ENCODE peak calls at places on chromosome 12, in seven cellular contexts. K is A673, Q is left lung, U is uterus, L is epithelial cell of esophagus, A is BJ, T is dorsolateral prefrontal cortex. Y is an unnamed sample.

GRCh38 chr12:3896851-3897351 is 23.7 kb upstream of the PARP11 start:
- DNase-seq in Q (no peak), K (no peak), A (no peak), U (no peak), T (no peak), L (peak), Y (peak)

GRCh38 chr12:29088611-29089219 is 60.4 kb upstream of the FAR2 start:
- DNase-seq in K (peak), T (no peak), L (peak), Q (no peak), A (no peak), U (no peak), Y (no peak)

GRCh38 chr12:17097674-17098073 is 491.7 kb upstream of the LMO3 start:
- DNase-seq in Q (peak), A (no peak), L (peak), K (no peak), T (no peak), U (no peak), Y (no peak)

GRCh38 chr12:124422142-124422569 is 127.3 kb downstream of the RFLNA start:
- DNase-seq in L (peak), A (no peak), K (no peak), U (peak), Q (no peak), T (no peak), Y (no peak)

GRCh38 chr12:29547844-29548243 is 50.4 kb upstream of the OVCH1 start:
- DNase-seq in K (no peak), Q (no peak), T (no peak), L (no peak), A (no peak), U (no peak), Y (no peak)

GRCh38 chr12:122028601-122029560 is 7.2 kb downstream of the BCL7A start:
- DNase-seq in U (no peak), A (no peak), Q (no peak), L (no peak), K (no peak), T (no peak), Y (no peak)

GRCh38 chr12:106300761-106301160 is 1.8 kb upstream of the TCP11L2 start:
- DNase-seq in Q (no peak), L (no peak), T (no peak), U (no peak), K (no peak), A (no peak), Y (no peak)

GRCh38 chr12:121796855-121797751 is 3.6 kb upstream of the RHOF start:
- DNase-seq in Q (peak), T (peak), K (no peak), A (no peak), U (peak), L (peak), Y (peak)

GRCh38 chr12:107435072-107435471 is 250.5 kb upstream of the PWP1 start:
- DNase-seq in T (no peak), U (no peak), K (no peak), A (no peak), L (no peak), Q (no peak), Y (no peak)

GRCh38 chr12:118164798-118165486 is 29.0 kb downstream of the PEBP1 start:
- DNase-seq in T (no peak), Q (no peak), L (peak), U (no peak), K (peak), A (no peak), Y (peak)

GRCh38 chr12:75862692-75863471 is 168.7 kb downstream of the PHLDA1 start:
- DNase-seq in K (no peak), L (peak), A (peak), U (no peak), T (no peak), Q (no peak), Y (peak)

GRCh38 chr12:1970331-1970900 is 33.8 kb downstream of the DCP1B start:
- DNase-seq in T (no peak), L (no peak), Q (no peak), K (no peak), A (no peak), U (no peak), Y (no peak)

GRCh38 chr12:130169256-130169655 is 7.0 kb downstream of the FZD10 start:
- DNase-seq in T (no peak), Q (no peak), U (no peak), K (no peak), L (no peak), A (no peak), Y (no peak)

GRCh38 chr12:26971963-26972362 is 33.7 kb downstream of the FGFR1OP2 start:
- DNase-seq in U (no peak), K (no peak), L (no peak), A (no peak), T (no peak), Q (no peak), Y (no peak)

GRCh38 chr12:66438601-66439000 is 136.3 kb downstream of the HELB start:
- DNase-seq in A (no peak), T (no peak), Q (no peak), K (no peak), L (no peak), U (no peak), Y (peak)

GRCh38 chr12:89208661-89209096 is 143.6 kb downstream of the DUSP6 start:
- DNase-seq in K (peak), A (no peak), Q (no peak), L (no peak), U (no peak), T (no peak), Y (no peak)

GRCh38 chr12:108766294-108766693 is 35.0 kb upstream of the CORO1C start:
- DNase-seq in Q (peak), U (no peak), A (no peak), K (no peak), T (no peak), L (no peak), Y (no peak)

GRCh38 chr12:98895086-98895651 is 250.1 kb downstream of the APAF1 start:
- DNase-seq in T (peak), A (no peak), K (peak), L (no peak), U (no peak), Q (peak), Y (no peak)

GRCh38 chr12:67161322-67161918 is 107.7 kb upstream of the CAND1 start:
- DNase-seq in U (no peak), A (peak), K (peak), Q (no peak), T (no peak), L (peak), Y (peak)

GRCh38 chr12:6813363-6813762 is 8.3 kb upstream of the GPR162 start:
- DNase-seq in U (no peak), T (no peak), A (no peak), Q (no peak), K (no peak), L (no peak), Y (no peak)

GRCh38 chr12:27523642-27524488 is at the start of gene PPFIBP1:
- DNase-seq in L (peak), K (peak), T (peak), A (peak), U (peak), Q (peak), Y (peak)

GRCh38 chr12:53560386-53560785 is 53.1 kb upstream of the NPFF start:
- DNase-seq in K (no peak), U (no peak), A (peak), L (no peak), Q (no peak), T (no peak), Y (peak)

GRCh38 chr12:103524238-103524875 is 28.6 kb upstream of the C12orf42 start:
- DNase-seq in L (peak), Q (no peak), U (no peak), A (no peak), K (no peak), T (no peak), Y (no peak)

GRCh38 chr12:124451016-124451415 is 116.4 kb downstream of the NCOR2 start:
- DNase-seq in L (no peak), T (peak), K (no peak), U (no peak), Q (peak), A (no peak), Y (no peak)

GRCh38 chr12:124829008-124829707 is 34.5 kb downstream of the SCARB1 start:
- DNase-seq in A (peak), T (peak), L (peak), K (peak), U (no peak), Q (peak), Y (peak)

GRCh38 chr12:95173392-95174251 is 43.6 kb downstream of the FGD6 start:
- DNase-seq in Q (no peak), A (peak), K (peak), T (peak), U (peak), L (peak), Y (peak)

GRCh38 chr12:9897524-9897923 is 16.2 kb downstream of the KLRF2 start:
- DNase-seq in L (peak), A (no peak), K (no peak), Q (no peak), T (no peak), U (no peak), Y (no peak)
- TF ChIP-seq CTCF in L (no peak), A (no peak), K (no peak), Q (no peak), T (no peak), U (no peak), Y (no peak)

GRCh38 chr12:123269395-123269892 is 2.2 kb downstream of the CDK2AP1 start:
- DNase-seq in L (peak), A (no peak), U (peak), K (peak), Q (peak), T (peak), Y (peak)

GRCh38 chr12:123273166-123273565 is 1.5 kb upstream of the CDK2AP1 start:
- DNase-seq in T (no peak), U (no peak), Q (no peak), K (no peak), A (no peak), L (no peak), Y (no peak)

GRCh38 chr12:123270380-123271181 is 1.1 kb downstream of the CDK2AP1 start:
- DNase-seq in T (no peak), A (no peak), L (peak), U (no peak), Q (peak), K (peak), Y (peak)

GRCh38 chr12:123269980-123270379 is 1.7 kb downstream of the CDK2AP1 start:
- DNase-seq in K (peak), A (no peak), U (no peak), T (no peak), Q (no peak), L (no peak), Y (no peak)

GRCh38 chr12:123271182-123271491 is 519 bp downstream of the CDK2AP1 start:
- DNase-seq in U (peak), T (peak), A (no peak), L (peak), Q (peak), K (peak), Y (peak)
- TF ChIP-seq CTCF in U (peak), T (no peak), A (peak), L (peak), Q (peak), K (peak), Y (peak)

DNA sequence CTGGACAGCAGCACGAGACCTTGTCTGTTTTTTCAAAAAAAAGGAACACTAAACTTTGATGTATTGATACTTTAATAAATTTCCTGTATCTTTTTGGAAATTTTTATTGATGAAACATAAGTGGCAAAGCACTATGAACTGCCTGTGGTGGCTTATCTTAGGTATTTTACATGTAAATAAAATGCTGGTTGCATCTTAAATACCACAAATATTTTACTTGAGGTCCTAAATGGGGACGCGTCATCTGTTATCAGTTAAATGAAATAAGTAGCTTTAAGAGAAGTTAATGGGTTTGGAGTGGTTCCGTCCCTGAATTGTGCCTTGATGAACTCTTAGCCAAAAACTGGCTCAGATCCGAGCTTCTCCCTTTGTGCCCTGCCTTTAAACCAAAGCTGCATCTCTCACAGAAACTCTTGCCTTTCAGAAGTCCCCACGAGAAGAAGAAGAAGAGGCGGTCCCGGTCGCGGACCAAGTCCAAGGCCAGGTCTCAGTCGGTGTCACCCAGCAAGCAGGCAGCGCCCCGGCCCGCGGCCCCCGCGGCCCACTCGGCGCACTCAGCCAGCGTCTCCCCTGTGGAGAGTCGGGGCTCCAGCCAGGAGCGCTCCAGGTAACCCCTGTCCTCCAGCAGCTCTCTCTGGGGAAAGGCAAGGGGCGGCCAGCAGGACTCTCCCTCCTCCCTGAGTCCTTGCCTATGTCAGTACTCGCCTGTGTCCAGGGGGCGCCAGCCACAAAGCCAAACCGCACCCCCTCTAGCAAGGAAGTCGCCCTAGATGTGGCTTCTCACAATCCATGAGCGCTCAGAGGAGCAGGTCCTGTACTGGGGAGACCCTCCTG is 31.2 kb upstream of the MMP17 start:
- DNase-seq in U (no peak), Q (peak), A (no peak), L (no peak), K (no peak), T (no peak), Y (no peak)
- TF ChIP-seq CTCF in U (no peak), Q (no peak), A (peak), L (no peak), K (no peak), T (no peak), Y (peak)

GRCh38 chr12:132078190-132078589 is 65.9 kb downstream of the DDX51 start:
- DNase-seq in K (peak), L (no peak), Q (no peak), U (peak), T (no peak), A (peak), Y (peak)

GRCh38 chr12:132075714-132076553 is 68.2 kb downstream of the DDX51 start:
- DNase-seq in Q (no peak), L (no peak), K (no peak), T (peak), A (no peak), U (no peak), Y (no peak)

GRCh38 chr12:132077322-132078100 is 66.6 kb downstream of the DDX51 start:
- DNase-seq in A (no peak), L (no peak), T (no peak), U (no peak), Q (no peak), K (no peak), Y (no peak)

GRCh38 chr12:132074216-132074615 is 69.9 kb downstream of the DDX51 start:
- DNase-seq in A (no peak), K (no peak), U (no peak), T (no peak), Q (no peak), L (no peak), Y (no peak)

DNA sequence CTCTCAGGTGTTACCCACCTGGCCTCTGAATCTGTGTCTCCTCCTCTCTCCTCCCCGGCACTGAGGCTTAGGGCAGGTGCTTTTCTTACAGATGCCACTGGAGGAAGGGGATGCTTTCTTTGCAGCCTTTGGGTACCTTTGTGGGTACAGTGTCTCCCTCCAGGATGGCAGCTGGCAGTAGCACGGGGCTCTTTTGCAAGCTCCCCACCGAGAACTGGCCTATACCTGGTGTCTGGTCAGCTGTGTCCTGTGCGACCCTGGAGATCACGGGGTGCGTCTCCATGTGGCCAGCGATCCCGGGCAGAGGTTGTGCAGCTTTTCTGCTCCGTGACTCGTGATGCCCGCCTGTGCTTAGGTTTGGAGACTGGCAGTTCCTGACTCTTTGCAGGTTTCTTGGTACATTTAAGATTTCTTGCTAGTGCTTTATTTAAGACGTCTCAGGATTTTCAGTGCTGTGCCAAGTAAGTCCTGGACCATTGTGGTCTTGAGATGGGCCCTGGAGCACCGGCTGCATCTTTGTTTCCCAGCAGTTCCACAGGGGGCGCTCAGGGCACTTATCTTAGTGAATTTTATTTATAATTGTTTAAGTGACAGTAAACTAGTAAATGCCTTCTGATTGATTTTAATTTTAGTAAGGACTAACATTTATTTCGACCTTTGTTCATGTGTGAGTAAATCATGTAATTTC is 68.9 kb downstream of the DDX51 start:
- DNase-seq in U (no peak), Q (no peak), A (no peak), T (no peak), K (no peak), L (no peak), Y (no peak)
- TF ChIP-seq CTCF in U (no peak), Q (no peak), A (peak), T (no peak), K (peak), L (peak), Y (peak)

GRCh38 chr12:60421741-60422140 is 825.9 kb downstream of the SLC16A7 start:
- DNase-seq in A (no peak), T (no peak), L (peak), K (no peak), Q (no peak), U (no peak), Y (peak)
- TF ChIP-seq CTCF in A (no peak), T (no peak), L (no peak), K (no peak), Q (no peak), U (no peak), Y (peak)

GRCh38 chr12:31246470-31246850 is 79.5 kb downstream of the SINHCAF start:
- DNase-seq in L (peak), T (no peak), Q (no peak), U (no peak), K (peak), A (no peak), Y (no peak)
- TF ChIP-seq CTCF in L (no peak), T (no peak), Q (no peak), U (no peak), K (no peak), A (no peak), Y (no peak)

DNA sequence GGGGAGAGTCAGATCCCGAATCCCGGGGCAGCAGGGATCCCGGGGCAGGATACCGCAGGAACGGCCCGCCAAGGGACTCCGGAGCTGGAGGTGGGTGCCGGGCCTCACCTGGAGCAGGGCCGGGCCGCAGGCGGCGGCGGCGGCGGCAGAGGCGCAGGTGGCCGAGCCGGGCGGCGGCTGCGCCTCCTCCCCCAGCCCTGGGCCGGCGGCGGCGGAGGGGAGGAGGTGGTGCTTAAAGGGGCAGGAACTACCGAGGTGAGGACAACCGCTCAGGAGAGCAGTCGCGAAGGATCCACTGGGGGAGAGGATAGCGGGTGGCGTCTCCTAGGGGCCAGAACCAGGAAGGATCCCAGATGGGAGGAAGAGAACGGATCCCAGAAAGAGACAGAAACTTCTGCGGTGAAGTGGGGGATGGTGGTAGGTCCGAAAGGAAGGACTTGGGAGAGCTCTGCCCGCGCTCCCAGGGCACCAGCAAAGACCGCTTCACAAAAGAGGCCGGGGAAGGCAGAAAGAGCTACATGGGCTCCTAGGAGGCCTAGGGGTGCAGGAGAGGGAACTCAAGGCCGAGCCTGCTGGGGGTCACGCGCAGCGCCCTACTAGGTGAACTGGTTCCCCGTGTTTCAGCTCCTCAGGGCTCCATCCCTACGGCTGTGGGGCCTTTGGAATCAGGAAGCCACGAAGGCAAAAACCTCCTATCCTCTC is 4.9 kb upstream of the BAZ2A start:
- DNase-seq in K (peak), A (peak), Q (peak), L (peak), T (peak), U (peak), Y (peak)
- TF ChIP-seq CTCF in K (peak), A (peak), Q (no peak), L (peak), T (peak), U (peak), Y (peak)

DNA sequence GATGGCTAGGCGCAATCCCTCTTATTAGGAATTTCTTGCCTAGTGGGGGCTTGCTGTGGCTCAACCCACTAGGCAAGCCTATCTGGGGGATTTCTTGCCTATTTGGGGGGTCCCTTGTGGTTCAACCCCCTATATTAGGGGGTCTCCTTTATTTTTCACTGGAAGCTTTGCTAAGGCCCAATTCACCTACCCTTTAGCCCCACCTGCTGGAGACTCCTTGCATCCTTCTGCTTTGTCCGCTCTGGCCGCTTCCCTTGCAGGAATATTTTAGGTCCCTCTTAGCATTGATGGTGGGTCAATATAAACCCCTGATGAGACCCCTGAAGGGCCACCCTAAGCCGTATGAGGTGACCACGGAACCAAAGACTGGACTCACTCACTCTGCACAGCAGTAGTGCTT is 1552.1 kb downstream of the AACS start:
- DNase-seq in Q (no peak), L (no peak), T (no peak), U (no peak), K (peak), A (no peak), Y (peak)
- TF ChIP-seq CTCF in Q (peak), L (peak), T (peak), U (no peak), K (peak), A (peak), Y (peak)

Y was measured in HFFc6.